ENCODE peak calls at places on chromosome 10, in five cellular contexts. U, H, L, C and A are unnamed samples.

GRCh38 chr10:8026349-8027259 is 27.9 kb upstream of the GATA3 start:
- DNase-seq in L (no peak), U (no peak), H (peak), C (no peak), A (no peak)

GRCh38 chr10:17335065-17335464 is 107.0 kb downstream of the VIM start:
- DNase-seq in U (no peak), H (no peak), L (no peak), C (no peak), A (no peak)

GRCh38 chr10:119595134-119595714 is 1.5 kb downstream of the TIAL1 start:
- DNase-seq in C (no peak), L (no peak), U (no peak), H (peak), A (no peak)

GRCh38 chr10:96850825-96851224 is 18.7 kb downstream of the LCOR start:
- DNase-seq in H (no peak), L (no peak), U (no peak), C (no peak), A (no peak)

GRCh38 chr10:54833029-54833428 is 32.0 kb upstream of the PCDH15 start:
- DNase-seq in H (no peak), U (no peak), C (no peak), L (no peak), A (no peak)

GRCh38 chr10:119871881-119872609 is 598 bp downstream of the MCMBP start:
- DNase-seq in H (no peak), L (peak), U (no peak), C (no peak), A (peak)

GRCh38 chr10:22294694-22295093 is 21.5 kb upstream of the COMMD3 start:
- DNase-seq in H (no peak), C (no peak), L (no peak), U (no peak), A (no peak)

GRCh38 chr10:121303273-121303890 is 294.9 kb downstream of the FGFR2 start:
- DNase-seq in L (no peak), C (no peak), U (no peak), H (no peak), A (no peak)

GRCh38 chr10:78727728-78728127 is 341.0 kb upstream of the ZMIZ1 start:
- DNase-seq in H (no peak), L (no peak), U (no peak), C (no peak), A (peak)

GRCh38 chr10:119207367-119207668 is at the start of gene GRK5:
- DNase-seq in H (peak), C (peak), U (peak), L (peak), A (peak)

GRCh38 chr10:48187713-48188541 is 86.6 kb downstream of the FRMPD2 start:
- DNase-seq in U (no peak), H (peak), C (no peak), L (no peak), A (no peak)

GRCh38 chr10:132987671-132988571 is 45.6 kb upstream of the CFAP46 start:
- DNase-seq in L (no peak), U (no peak), C (no peak), H (no peak), A (peak)

GRCh38 chr10:32489935-32490334 is 44.0 kb downstream of the CCDC7 start:
- DNase-seq in L (no peak), H (no peak), U (no peak), C (no peak), A (no peak)

GRCh38 chr10:76306859-76307258 is 875.4 kb downstream of the LRMDA start:
- DNase-seq in C (no peak), H (no peak), L (no peak), U (no peak), A (no peak)

GRCh38 chr10:31723074-31723750 is 205.4 kb downstream of the ARHGAP12 start:
- DNase-seq in H (peak), L (no peak), C (no peak), U (no peak), A (no peak)

GRCh38 chr10:6396652-6397051 is 183.4 kb downstream of the PRKCQ start:
- DNase-seq in C (no peak), U (no peak), H (no peak), L (no peak), A (no peak)

GRCh38 chr10:22518167-22518724 is 172.9 kb downstream of the SPAG6 start:
- DNase-seq in C (no peak), L (no peak), U (no peak), H (no peak), A (no peak)

GRCh38 chr10:9814285-9814866 is 1203.3 kb upstream of the CELF2 start:
- DNase-seq in U (no peak), L (no peak), C (no peak), H (no peak), A (no peak)

GRCh38 chr10:92844746-92845145 is 3.6 kb upstream of the EXOC6 start:
- DNase-seq in U (no peak), L (no peak), C (no peak), H (no peak), A (no peak)

GRCh38 chr10:130441041-130441440 is 304.9 kb downstream of the GLRX3 start:
- DNase-seq in U (no peak), L (no peak), C (no peak), H (no peak), A (no peak)

GRCh38 chr10:48655426-48656240 is 29.0 kb upstream of the WDFY4 start:
- DNase-seq in L (no peak), C (no peak), U (peak), H (no peak), A (peak)

GRCh38 chr10:586151-586550 is 103.3 kb downstream of the DIP2C start:
- DNase-seq in H (no peak), U (no peak), C (no peak), L (no peak), A (peak)

GRCh38 chr10:24552346-24553016 is 171.2 kb downstream of the ARHGAP21 start:
- DNase-seq in C (no peak), H (peak), U (peak), L (peak), A (peak)

GRCh38 chr10:15237351-15237750 is 68.9 kb upstream of the NMT2 start:
- DNase-seq in L (no peak), H (no peak), U (peak), C (no peak), A (no peak)

GRCh38 chr10:86411281-86411841 is 44.8 kb upstream of the GRID1 start:
- DNase-seq in H (peak), C (peak), L (no peak), U (no peak), A (no peak)

GRCh38 chr10:81216949-81217348 is 658.0 kb upstream of the NRG3 start:
- DNase-seq in L (no peak), U (no peak), H (no peak), C (no peak), A (no peak)

GRCh38 chr10:59508296-59508695 is 145.9 kb upstream of the FAM13C start:
- DNase-seq in L (no peak), U (no peak), H (no peak), C (no peak), A (no peak)

GRCh38 chr10:120586471-120586872 is 129.4 kb downstream of the PLPP4 start:
- DNase-seq in L (no peak), U (no peak), H (no peak), C (no peak), A (no peak)

GRCh38 chr10:32751582-32751981 is 206.4 kb downstream of the ITGB1 start:
- DNase-seq in H (no peak), L (no peak), C (no peak), U (no peak), A (no peak)

GRCh38 chr10:104080762-104081161 is 4.9 kb downstream of the COL17A1 start:
- DNase-seq in H (peak), L (peak), U (peak), C (no peak), A (peak)

GRCh38 chr10:61784354-61785131 is 117.0 kb upstream of the ARID5B start:
- DNase-seq in L (peak), U (no peak), H (no peak), C (no peak), A (no peak)

GRCh38 chr10:49009231-49009979 is 69.8 kb upstream of the LRRC18 start:
- DNase-seq in U (no peak), C (no peak), L (no peak), H (no peak), A (no peak)

GRCh38 chr10:122490786-122491680 is 29.7 kb downstream of the HTRA1 start:
- DNase-seq in C (no peak), H (no peak), L (no peak), U (no peak), A (no peak)

GRCh38 chr10:89664206-89664605 is 19.2 kb upstream of the PANK1 start:
- DNase-seq in L (no peak), C (no peak), H (no peak), U (no peak), A (no peak)

GRCh38 chr10:89662596-89662995 is 17.6 kb upstream of the PANK1 start:
- DNase-seq in U (no peak), L (no peak), H (no peak), C (no peak), A (no peak)

GRCh38 chr10:89663144-89663543 is 18.1 kb upstream of the PANK1 start:
- DNase-seq in L (no peak), H (no peak), C (no peak), U (no peak), A (no peak)

GRCh38 chr10:89666138-89666537 is 21.1 kb upstream of the PANK1 start:
- DNase-seq in L (no peak), C (no peak), H (no peak), U (no peak), A (no peak)

GRCh38 chr10:89665302-89665701 is 20.3 kb upstream of the PANK1 start:
- DNase-seq in L (no peak), U (no peak), C (no peak), H (no peak), A (no peak)
- TF ChIP-seq CHD2 in L (no peak), U (no peak), C (no peak), H (no peak), A (no peak)

GRCh38 chr10:102721954-102722353 is 7.5 kb downstream of the SFXN2 start:
- DNase-seq in L (no peak), U (no peak), C (no peak), H (no peak), A (no peak)

GRCh38 chr10:102723989-102724388 is 9.6 kb downstream of the SFXN2 start:
- DNase-seq in C (no peak), U (no peak), L (no peak), H (no peak), A (no peak)

GRCh38 chr10:102727037-102727818 is 12.8 kb downstream of the SFXN2 start:
- DNase-seq in L (no peak), U (no peak), H (no peak), C (no peak), A (no peak)

GRCh38 chr10:102729090-102730026 is 14.4 kb upstream of the WBP1L start:
- DNase-seq in H (peak), U (peak), L (peak), C (no peak), A (peak)

GRCh38 chr10:102726274-102726673 is 11.8 kb downstream of the SFXN2 start:
- DNase-seq in U (no peak), L (no peak), H (no peak), C (no peak), A (no peak)
- TF ChIP-seq CHD2 in U (no peak), L (no peak), H (no peak), C (no peak), A (no peak)

GRCh38 chr10:30059209-30060107 is at the start of gene JCAD:
- DNase-seq in L (peak), H (no peak), C (no peak), U (peak), A (peak)
- TF ChIP-seq CHD2 in L (no peak), H (no peak), C (no peak), U (no peak), A (no peak)

GRCh38 chr10:103055105-103055504 is 137.0 kb downstream of the CNNM2 start:
- DNase-seq in U (no peak), L (no peak), C (no peak), H (no peak), A (no peak)
- TF ChIP-seq CHD2 in U (no peak), L (no peak), C (no peak), H (no peak), A (no peak)

GRCh38 chr10:30580241-30580640 is 49.3 kb downstream of the LYZL2 start:
- DNase-seq in C (no peak), L (no peak), U (no peak), H (no peak), A (no peak)

GRCh38 chr10:30583778-30584415 is 45.7 kb downstream of the LYZL2 start:
- DNase-seq in H (peak), L (peak), C (peak), U (peak), A (no peak)

GRCh38 chr10:30586828-30587227 is 42.7 kb downstream of the LYZL2 start:
- DNase-seq in H (no peak), L (no peak), C (no peak), U (no peak), A (no peak)

GRCh38 chr10:30579554-30579953 is 50.0 kb downstream of the LYZL2 start:
- DNase-seq in H (no peak), L (no peak), U (no peak), C (no peak), A (no peak)

GRCh38 chr10:30581779-30582380 is 47.7 kb downstream of the LYZL2 start:
- DNase-seq in U (peak), C (no peak), H (peak), L (peak), A (peak)
- TF ChIP-seq CHD2 in U (no peak), C (no peak), H (no peak), L (no peak), A (no peak)

GRCh38 chr10:69807122-69807521 is 5.4 kb downstream of the COL13A1 start:
- DNase-seq in C (no peak), L (no peak), U (peak), H (no peak), A (no peak)
- TF ChIP-seq CHD2 in C (no peak), L (no peak), U (no peak), H (no peak), A (no peak)

DNA sequence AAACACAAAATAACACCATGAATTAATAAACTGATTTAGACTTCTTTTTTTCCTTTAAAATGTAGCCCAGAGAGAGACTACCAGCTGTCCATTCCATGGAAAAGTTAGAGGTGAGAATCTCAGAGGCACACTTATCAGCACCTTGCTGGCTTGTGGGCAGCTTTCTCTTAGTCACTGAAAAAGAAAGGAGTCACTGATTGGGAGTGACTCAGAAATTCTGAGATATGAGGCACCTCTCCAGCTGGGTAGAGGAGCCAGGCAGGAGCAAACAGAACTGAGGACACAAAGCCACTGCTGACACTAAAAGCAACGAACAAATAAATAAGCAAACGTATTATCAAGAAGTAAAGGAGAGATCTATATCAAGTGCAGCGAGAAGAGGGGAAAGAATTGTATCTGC is 310.6 kb downstream of the PARD3 start:
- DNase-seq in C (no peak), L (peak), U (peak), H (peak), A (no peak)
- TF ChIP-seq CHD2 in C (no peak), L (no peak), U (no peak), H (no peak), A (no peak)

GRCh38 chr10:115854740-115855435 is 418.1 kb downstream of the GFRA1 start:
- DNase-seq in L (no peak), H (no peak), U (no peak), C (no peak), A (no peak)
- TF ChIP-seq CHD2 in L (no peak), H (no peak), U (no peak), C (no peak), A (no peak)

GRCh38 chr10:127091354-127091753 is 105.0 kb downstream of the INSYN2A start:
- DNase-seq in L (no peak), C (no peak), H (peak), U (no peak), A (no peak)
- TF ChIP-seq CHD2 in L (no peak), C (no peak), H (no peak), U (no peak), A (no peak)

GRCh38 chr10:95211606-95212279 is 17.7 kb downstream of the ACSM6 start:
- DNase-seq in L (no peak), H (no peak), U (no peak), C (no peak), A (no peak)
- TF ChIP-seq CHD2 in L (no peak), H (no peak), U (no peak), C (no peak), A (no peak)